ENCODE peak calls at places on chromosome 21, in four cellular contexts. H is uterus, S is upper lobe of right lung, E is osteoblast. K is an unnamed sample. For H3K9me3, the result is how much of the 10 kb centered on the place peaks cover.

GRCh38 chr21:38794978-38795377 is 10.8 kb upstream of the ETS2 start:
- DNase-seq in H (no peak), S (no peak), E (no peak), K (no peak)

GRCh38 chr21:38494688-38495087 is 3.6 kb downstream of the ERG start:
- DNase-seq in H (no peak), S (no peak), E (peak), K (no peak)

GRCh38 chr21:43734131-43734634 is 15.3 kb downstream of the PDXK start:
- DNase-seq in H (no peak), S (peak), E (peak), K (no peak)

GRCh38 chr21:41627428-41627827 is 119.5 kb upstream of the TMPRSS2 start:
- DNase-seq in H (no peak), S (no peak), E (no peak), K (no peak)

GRCh38 chr21:32834825-32835224 is 63.3 kb upstream of the PAXBP1 start:
- DNase-seq in H (no peak), S (no peak), E (no peak), K (no peak)

GRCh38 chr21:32021319-32022027 is 148.7 kb downstream of the HUNK start:
- DNase-seq in H (no peak), S (no peak), E (peak), K (peak)

GRCh38 chr21:42361286-42361685 is 5.0 kb downstream of the TFF1 start:
- DNase-seq in H (no peak), S (no peak), E (no peak), K (no peak)

GRCh38 chr21:30613836-30614235 is at the start of gene KRTAP6-1:
- DNase-seq in H (no peak), S (no peak), E (no peak), K (no peak)

GRCh38 chr21:37130971-37131370 is 57.9 kb downstream of the TTC3 start:
- DNase-seq in H (no peak), S (no peak), E (no peak), K (no peak)

GRCh38 chr21:44054710-44055109 is 42.6 kb downstream of the TRAPPC10 start:
- DNase-seq in H (no peak), S (no peak), E (peak), K (peak)

GRCh38 chr21:30194701-30195299 is 21.1 kb downstream of the CLDN8 start:
- DNase-seq in H (no peak), S (no peak), E (no peak), K (peak)

GRCh38 chr21:42489006-42489563 is 6.9 kb downstream of the RSPH1 start:
- DNase-seq in H (no peak), S (no peak), E (no peak), K (no peak)

GRCh38 chr21:38869946-38870345 is 64.2 kb downstream of the ETS2 start:
- DNase-seq in H (no peak), S (no peak), E (no peak), K (no peak)

GRCh38 chr21:25929859-25930520 is 195.2 kb downstream of the GABPA start:
- DNase-seq in H (no peak), S (no peak), E (no peak), K (no peak)

GRCh38 chr21:38984568-38984967 is 178.8 kb downstream of the ETS2 start:
- DNase-seq in H (no peak), S (no peak), E (no peak), K (no peak)

GRCh38 chr21:29078884-29079765 is 5.7 kb upstream of the CCT8 start:
- DNase-seq in H (no peak), S (no peak), E (no peak), K (no peak)

GRCh38 chr21:42159560-42160110 is 59.3 kb upstream of the ABCG1 start:
- DNase-seq in H (no peak), S (peak), E (no peak), K (no peak)

GRCh38 chr21:39016740-39017315 is 166.4 kb downstream of the PSMG1 start:
- DNase-seq in H (no peak), S (no peak), E (no peak), K (no peak)

GRCh38 chr21:43866233-43866632 is 1.2 kb downstream of the AGPAT3 start:
- DNase-seq in H (peak), S (no peak), E (peak), K (peak)

GRCh38 chr21:25487046-25487594 is 120.2 kb downstream of the MRPL39 start:
- DNase-seq in H (no peak), S (no peak), E (no peak), K (no peak)

GRCh38 chr21:38460171-38460742 is 38.0 kb downstream of the ERG start:
- DNase-seq in H (no peak), S (no peak), E (no peak), K (no peak)

GRCh38 chr21:43274022-43274945 is 105.5 kb downstream of the CRYAA start:
- DNase-seq in H (no peak), S (peak), E (peak), K (no peak)

GRCh38 chr21:33541105-33541711 is 709 bp downstream of the GART start:
- DNase-seq in H (no peak), S (no peak), E (no peak), K (no peak)

GRCh38 chr21:35637431-35637830 is 422.9 kb downstream of the SETD4 start:
- DNase-seq in H (no peak), S (no peak), E (no peak), K (peak)

GRCh38 chr21:42698730-42699129 is 45.3 kb downstream of the PDE9A start:
- DNase-seq in H (no peak), S (peak), E (no peak), K (no peak)

GRCh38 chr21:43933146-43933673 is 68.2 kb downstream of the AGPAT3 start:
- DNase-seq in H (no peak), S (no peak), E (no peak), K (no peak)

GRCh38 chr21:30340714-30341573 is 3.5 kb upstream of the KRTAP27-1 start:
- DNase-seq in H (no peak), S (no peak), E (no peak), K (peak)

GRCh38 chr21:45192332-45192731 is 95.4 kb downstream of the POFUT2 start:
- DNase-seq in H (no peak), S (no peak), E (no peak), K (no peak)
- TF ChIP-seq CTCF in H (no peak), S (no peak), E (no peak), K (no peak)

GRCh38 chr21:15444118-15444960 is 285.4 kb upstream of the USP25 start:
- DNase-seq in H (no peak), S (no peak), E (no peak), K (no peak)

GRCh38 chr21:15449556-15449955 is 280.2 kb upstream of the USP25 start:
- DNase-seq in H (no peak), S (no peak), E (no peak), K (no peak)

GRCh38 chr21:15443740-15444117 is 286.1 kb upstream of the USP25 start:
- DNase-seq in H (no peak), S (no peak), E (no peak), K (peak)

GRCh38 chr21:15445327-15445726 is 284.5 kb upstream of the USP25 start:
- DNase-seq in H (no peak), S (no peak), E (no peak), K (no peak)

DNA sequence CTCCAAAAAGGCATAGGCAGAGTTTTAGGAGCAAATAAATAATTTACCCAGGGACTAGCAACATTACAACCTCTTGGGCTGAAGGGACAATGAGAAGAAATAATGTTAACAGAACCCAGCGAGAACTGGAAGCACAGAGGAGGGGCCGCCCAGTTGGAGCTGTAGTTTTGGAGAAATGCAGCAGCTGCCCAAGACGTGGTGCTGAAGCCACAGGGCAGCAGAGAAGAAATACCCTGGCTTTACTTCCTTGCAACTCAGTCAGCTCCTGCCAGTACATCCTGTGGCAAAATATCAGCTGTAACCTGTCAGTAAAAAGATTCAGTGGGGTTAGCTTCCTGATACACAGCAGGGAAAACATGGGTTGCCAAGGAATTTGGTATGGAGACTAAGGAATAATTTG is 283.6 kb upstream of the USP25 start:
- DNase-seq in H (no peak), S (no peak), E (no peak), K (no peak)
- H3K9me3 ChIP-seq in H (under half), S (under half), E (under half), K (under half)

GRCh38 chr21:34548782-34549376 is 36.9 kb upstream of the KCNE1 start:
- DNase-seq in H (no peak), S (no peak), E (no peak), K (no peak)

GRCh38 chr21:34545079-34545884 is 33.3 kb upstream of the KCNE1 start:
- DNase-seq in H (no peak), S (peak), E (peak), K (peak)

GRCh38 chr21:34543017-34543416 is 31.0 kb upstream of the KCNE1 start:
- DNase-seq in H (no peak), S (no peak), E (no peak), K (no peak)

GRCh38 chr21:34546556-34546955 is 34.5 kb upstream of the KCNE1 start:
- DNase-seq in H (no peak), S (no peak), E (no peak), K (no peak)

GRCh38 chr21:34544032-34544496 is 32.1 kb upstream of the KCNE1 start:
- DNase-seq in H (peak), S (peak), E (peak), K (peak)
- H3K27ac ChIP-seq in H (no peak), S (peak), E (peak), K (no peak)

DNA sequence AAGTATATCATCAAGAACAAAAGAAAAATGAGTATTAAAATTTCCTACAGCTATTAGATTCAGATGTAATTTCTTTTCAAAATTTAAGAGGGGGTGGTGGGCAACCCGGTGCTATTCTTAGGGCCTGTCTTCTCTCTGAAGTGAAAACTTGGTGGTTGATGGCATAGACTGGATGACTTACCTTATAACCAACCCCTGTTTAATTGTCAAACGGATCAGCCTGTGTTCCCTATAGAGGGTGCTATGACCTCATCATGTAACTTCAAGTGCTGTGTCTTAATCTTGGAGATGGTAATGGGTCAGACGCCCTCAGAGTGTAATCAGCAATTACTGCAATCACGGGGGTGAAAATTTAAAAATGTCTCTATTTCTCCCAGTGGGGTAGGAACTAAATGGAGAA is 176.2 kb downstream of the PCP4 start:
- DNase-seq in H (no peak), S (no peak), E (no peak), K (no peak)
- TF ChIP-seq CTCF in H (no peak), S (no peak), E (no peak), K (no peak)

DNA sequence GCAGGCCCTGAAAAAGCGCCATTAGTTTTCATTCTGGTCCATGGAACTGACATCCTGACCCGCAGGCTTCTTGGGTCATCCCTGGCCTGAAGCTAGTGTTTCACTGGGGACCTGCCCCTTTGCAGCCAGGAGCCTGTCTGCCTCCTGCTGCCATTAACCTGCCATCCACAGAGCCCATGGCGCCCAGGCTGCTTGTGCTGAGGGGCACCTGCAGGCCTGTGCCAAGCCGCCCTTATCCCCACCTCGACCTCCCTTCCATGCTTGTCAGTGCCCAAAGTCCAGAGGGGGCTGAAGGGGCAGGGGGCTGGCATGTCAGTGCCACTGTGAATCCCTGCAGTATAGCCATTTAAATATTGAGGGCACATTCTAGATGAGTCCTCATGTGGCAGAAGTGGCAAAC is 207.6 kb upstream of the USP25 start:
- DNase-seq in H (no peak), S (no peak), E (no peak), K (no peak)
- H3K9me3 ChIP-seq in H (under half), S (under half), E (under half), K (under half)